ENCODE peak calls at places on chromosomes 1 and 21, in eight cellular contexts. T, H, I, O, V, P, C and N are unnamed samples.

GRCh38 chr1:2528966-2529750 is 905 bp downstream of the HES5 start:
- DNase-seq in V (no peak), T (no peak), C (no peak), P (peak; percentile 46), I (no peak), O (peak; percentile 60), H (no peak), N (no peak)

GRCh38 chr21:41611441-41611840 is 103.5 kb upstream of the TMPRSS2 start:
- DNase-seq in I (no peak), P (no peak), C (no peak), H (no peak), O (no peak), V (no peak), T (no peak), N (no peak)

GRCh38 chr1:17494114-17494729 is 45.3 kb upstream of the ARHGEF10L start:
- DNase-seq in T (peak; percentile 15), P (peak; percentile 69), I (peak; percentile 76), C (peak; percentile 87), V (peak; percentile 86), H (peak; percentile 42), O (peak; percentile 73), N (peak; percentile 30)

GRCh38 chr1:167544447-167544846 is 9.1 kb downstream of the CREG1 start:
- DNase-seq in I (peak; percentile 37), T (no peak), C (no peak), H (no peak), P (peak; percentile 51), O (peak; percentile 18), V (no peak), N (peak; percentile 40)

GRCh38 chr21:38820471-38821239 is 14.9 kb downstream of the ETS2 start:
- DNase-seq in T (no peak), O (peak; percentile 75), H (no peak), I (no peak), C (no peak), P (peak; percentile 91), V (no peak), N (no peak)

GRCh38 chr1:211549092-211549749 is 29.7 kb downstream of the SLC30A1 start:
- DNase-seq in T (no peak), P (no peak), I (peak; percentile 18), C (peak; percentile 16), V (no peak), H (peak; percentile 15), O (no peak), N (peak; percentile 30)

GRCh38 chr1:30757196-30757949 is at the start of gene LAPTM5:
- DNase-seq in I (peak; percentile 48), C (peak; percentile 98), H (peak; percentile 48), P (peak; percentile 85), T (no peak), O (peak; percentile 72), V (no peak), N (no peak)

GRCh38 chr1:2546515-2547209 is 9.5 kb upstream of the TNFRSF14 start:
- DNase-seq in O (peak; percentile 95), H (peak; percentile 83), P (peak; percentile 96), T (peak; percentile 82), I (peak; percentile 89), V (peak; percentile 85), C (peak; percentile 96), N (peak; percentile 88)

GRCh38 chr1:219745070-219745469 is 132.2 kb upstream of the ZC3H11B start:
- DNase-seq in T (no peak), V (no peak), I (no peak), P (no peak), C (no peak), H (no peak), O (no peak), N (no peak)

GRCh38 chr1:240649733-240650700 is 38.1 kb upstream of the GREM2 start:
- DNase-seq in T (no peak), I (no peak), C (no peak), O (no peak), H (no peak), P (no peak), V (no peak), N (no peak)

GRCh38 chr1:203673550-203674411 is 47.1 kb downstream of the ATP2B4 start:
- DNase-seq in H (peak; percentile 97), O (peak; percentile 51), I (peak; percentile 38), V (peak; percentile 90), P (peak; percentile 62), C (peak; percentile 84), T (no peak), N (no peak)

GRCh38 chr1:41726899-41727748 is 191.6 kb downstream of the HIVEP3 start:
- DNase-seq in O (peak; percentile 65), I (peak; percentile 51), P (peak; percentile 83), C (peak; percentile 94), H (peak; percentile 61), T (peak; percentile 74), V (no peak), N (no peak)

GRCh38 chr1:8217011-8217711 is 100.8 kb upstream of the SLC45A1 start:
- DNase-seq in C (peak; percentile 82), I (peak; percentile 47), T (no peak), P (no peak), O (peak; percentile 33), V (no peak), H (peak; percentile 26), N (no peak)

GRCh38 chr21:33412832-33413519 is 9.8 kb downstream of the IFNGR2 start:
- DNase-seq in P (no peak), O (peak; percentile 58), I (peak; percentile 37), T (no peak), V (no peak), C (no peak), H (no peak), N (no peak)

GRCh38 chr1:81590171-81590570 is 210.6 kb upstream of the ADGRL2 start:
- DNase-seq in C (no peak), I (no peak), O (no peak), V (no peak), H (no peak), T (no peak), P (no peak), N (no peak)

GRCh38 chr1:76607712-76608111 is 259.6 kb upstream of the ST6GALNAC5 start:
- DNase-seq in I (no peak), C (no peak), V (no peak), P (no peak), T (no peak), H (no peak), O (peak; percentile 78), N (no peak)

GRCh38 chr1:162327791-162328165 is 48.9 kb downstream of the SPATA46 start:
- DNase-seq in I (no peak), H (no peak), V (no peak), C (no peak), P (no peak), O (no peak), T (no peak), N (no peak)

GRCh38 chr1:171794085-171794484 is 12.6 kb downstream of the METTL13 start:
- DNase-seq in I (no peak), C (no peak), O (no peak), T (no peak), V (no peak), P (no peak), H (no peak), N (no peak)

GRCh38 chr1:17587693-17588047 is 48.2 kb downstream of the ARHGEF10L start:
- DNase-seq in V (no peak), H (no peak), O (no peak), T (no peak), I (no peak), C (no peak), P (no peak), N (no peak)

DNA sequence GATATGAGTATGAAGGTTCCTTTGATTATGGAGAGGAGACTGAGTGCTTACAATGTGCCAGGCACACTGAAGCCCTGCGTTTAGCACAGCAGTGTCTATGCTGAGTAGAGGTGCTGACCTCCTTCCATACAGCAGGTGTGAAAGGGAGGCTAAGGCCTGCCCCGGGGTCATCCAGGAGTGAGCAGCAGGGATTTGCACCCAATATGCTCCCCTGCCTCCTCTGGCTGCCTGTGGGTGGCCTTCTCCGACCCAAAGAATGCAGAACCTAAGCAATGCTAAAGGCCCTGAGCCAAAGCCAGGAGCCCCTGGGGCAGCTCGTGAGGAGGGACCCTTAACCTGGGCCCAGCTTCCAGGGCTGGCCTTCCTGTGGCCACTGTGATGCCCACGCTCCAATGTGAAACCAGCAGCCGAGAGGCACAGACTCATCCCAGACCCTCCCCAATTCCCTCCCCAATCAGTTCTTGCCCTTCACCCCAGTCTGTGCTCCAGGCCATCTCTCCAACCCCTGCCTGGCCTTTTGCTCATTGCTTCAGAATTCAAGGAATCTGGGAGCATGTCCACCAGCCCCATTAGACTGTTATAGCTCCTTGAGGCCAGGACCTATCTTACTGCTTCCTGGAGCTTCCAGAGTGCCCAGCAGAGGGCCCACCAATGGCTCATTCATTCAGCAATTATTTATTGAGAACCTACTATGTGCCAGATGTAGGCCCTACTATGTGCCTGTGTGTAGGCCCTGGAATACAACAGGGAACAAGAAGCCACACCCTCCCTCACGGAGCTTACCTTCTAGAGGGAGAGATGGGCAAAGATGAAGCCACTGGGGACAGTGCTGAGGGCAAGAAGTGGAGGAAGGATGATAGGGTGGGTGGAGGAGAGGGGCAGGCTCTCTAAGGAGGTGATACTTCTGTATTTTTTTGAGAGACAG is 53.3 kb downstream of the TAS1R2 start:
- DNase-seq in O (no peak), C (no peak), T (no peak), I (no peak), H (no peak), P (no peak), V (no peak), N (no peak)
- TF ChIP-seq POLR2AphosphoS5 in O (no peak), C (no peak), T (no peak), I (no peak), H (no peak), P (no peak), V (no peak), N (no peak)

GRCh38 chr21:19268634-19269138 is 865.1 kb upstream of the TMPRSS15 start:
- DNase-seq in O (no peak), T (no peak), H (no peak), P (no peak), V (no peak), C (no peak), I (no peak), N (no peak)
- TF ChIP-seq POLR2A in O (no peak), T (no peak), H (no peak), P (no peak), V (no peak), C (no peak), I (no peak), N (no peak)

GRCh38 chr1:100499412-100499811 is 38.5 kb upstream of the GPR88 start:
- DNase-seq in H (peak; percentile 53), T (no peak), I (no peak), V (no peak), C (no peak), O (no peak), P (no peak), N (no peak)
- H3K36me3 ChIP-seq in H (peaks cover 13% of the 10 kb centered on the region), T (peaks cover 2% of the 10 kb centered on the region), I (peaks cover 23% of the 10 kb centered on the region), V (no peaks in the 10 kb centered on the region), C (peaks cover 37% of the 10 kb centered on the region), O (peaks cover 26% of the 10 kb centered on the region), P (no peaks in the 10 kb centered on the region), N (peaks cover 4% of the 10 kb centered on the region)

DNA sequence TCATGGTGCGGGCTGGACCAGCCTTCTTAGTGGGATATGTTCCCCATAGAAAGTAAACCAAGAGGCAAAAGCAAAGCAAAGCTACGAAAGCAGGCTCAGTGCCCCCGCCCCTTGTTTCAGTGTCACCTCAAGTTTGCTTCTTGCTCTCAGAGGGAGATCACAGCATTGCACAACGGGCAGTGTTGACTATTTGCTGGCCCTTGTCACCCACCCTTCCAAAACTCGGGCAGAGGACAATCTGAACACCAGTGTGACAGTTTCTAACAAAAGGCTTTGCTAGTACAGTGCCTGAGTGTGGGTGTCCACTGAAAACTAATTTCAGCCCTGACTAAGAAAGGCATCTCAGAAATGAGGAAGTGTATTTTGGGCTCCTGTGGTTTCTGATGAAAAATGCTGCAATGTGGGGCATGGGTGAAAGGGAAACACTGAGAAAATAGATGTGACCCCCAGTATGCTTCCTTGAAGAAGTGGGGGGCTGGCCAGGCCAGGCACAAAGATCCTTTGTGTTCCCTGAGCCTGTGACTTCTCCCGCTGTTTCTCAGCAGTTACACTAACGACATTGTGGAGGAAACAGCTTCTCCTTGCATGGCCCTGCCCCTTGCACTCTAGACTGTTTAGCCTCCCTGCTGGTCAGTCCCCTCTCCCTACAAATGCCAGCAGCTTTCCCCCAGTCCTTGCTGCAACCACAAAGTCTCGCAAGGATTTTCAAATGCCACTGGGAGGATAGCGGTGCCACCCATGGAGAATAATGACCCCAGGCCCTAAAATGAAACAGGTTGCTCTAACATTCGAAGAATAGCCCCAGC is 33.3 kb upstream of the KCNE1 start:
- DNase-seq in V (peak; percentile 40), H (peak; percentile 39), I (no peak), O (peak; percentile 47), T (peak; percentile 86), C (no peak), P (peak; percentile 81), N (no peak)
- TF ChIP-seq POLR2AphosphoS5 in V (peak; percentile 23), H (no peak), I (peak; percentile 35), O (no peak), T (peak; percentile 77), C (no peak), P (peak; percentile 13), N (no peak)